ENCODE peak calls at places on chromosomes 1 and 21, in six cellular contexts. W is heart left ventricle, B is psoas muscle, J is A549, C is IMR-90, P is fibroblast of lung. G is an unnamed sample.

GRCh38 chr1:109630081-109630880 is 10.6 kb downstream of the AMPD2 start:
- DNase-seq in W (no peak), J (no peak), P (no peak), C (no peak), B (no peak), G (peak; percentile 32)

GRCh38 chr1:152044386-152044785 is 7.6 kb upstream of the S100A11 start:
- DNase-seq in B (no peak), J (no peak), C (no peak), W (no peak), P (no peak), G (no peak)

GRCh38 chr21:23008803-23009202 is 2010.6 kb downstream of the NCAM2 start:
- DNase-seq in J (no peak), C (no peak), W (no peak), P (no peak), B (no peak), G (no peak)

GRCh38 chr21:45146801-45147200 is 72.4 kb downstream of the ADARB1 start:
- DNase-seq in B (no peak), W (no peak), P (no peak), C (no peak), J (no peak), G (no peak)

GRCh38 chr1:154593390-154593789 is 14.6 kb downstream of the ADAR start:
- DNase-seq in C (no peak), J (no peak), P (no peak), W (no peak), B (no peak), G (no peak)

GRCh38 chr1:22808846-22809501 is 98.3 kb downstream of the EPHB2 start:
- DNase-seq in B (peak; percentile 71), P (peak; percentile 93), J (no peak), W (peak; percentile 75), C (peak; percentile 87), G (no peak)

GRCh38 chr1:151315565-151316235 is 11.5 kb downstream of the PI4KB start:
- DNase-seq in W (peak; percentile 35), C (no peak), P (no peak), J (no peak), B (no peak), G (no peak)

GRCh38 chr1:154519661-154520060 is 17.4 kb upstream of the SHE start:
- DNase-seq in W (no peak), J (no peak), C (no peak), B (peak; percentile 48), P (no peak), G (no peak)

GRCh38 chr1:50975436-50975835 is 5.4 kb downstream of the CDKN2C start:
- DNase-seq in W (no peak), J (no peak), C (no peak), B (no peak), P (no peak), G (no peak)

GRCh38 chr1:92736395-92736794 is 48.5 kb downstream of the EVI5 start:
- DNase-seq in P (peak; percentile 19), C (peak; percentile 15), B (no peak), W (no peak), J (no peak), G (no peak)

GRCh38 chr1:7579016-7579415 is 192.1 kb upstream of the VAMP3 start:
- DNase-seq in W (peak; percentile 17), P (no peak), C (no peak), J (no peak), B (peak; percentile 12), G (no peak)

GRCh38 chr1:237050185-237050584 is 8.2 kb downstream of the RYR2 start:
- DNase-seq in W (no peak), B (no peak), J (no peak), C (no peak), P (no peak), G (no peak)

GRCh38 chr1:85615536-85615935 is 35.0 kb downstream of the CCN1 start:
- DNase-seq in C (no peak), J (no peak), B (no peak), P (peak; percentile 27), W (no peak), G (no peak)

GRCh38 chr1:240611619-240612490 is at the start of gene GREM2:
- DNase-seq in J (peak; percentile 31), W (peak; percentile 21), B (peak; percentile 56), P (peak; percentile 84), C (peak; percentile 95), G (peak; percentile 15)

GRCh38 chr1:119773711-119774241 is 5.1 kb upstream of the HMGCS2 start:
- DNase-seq in J (no peak), B (no peak), P (peak; percentile 86), C (peak; percentile 52), W (no peak), G (no peak)

GRCh38 chr1:42923367-42924248 is 35.1 kb downstream of the SLC2A1 start:
- DNase-seq in J (no peak), W (no peak), B (no peak), P (no peak), C (no peak), G (no peak)

GRCh38 chr1:199182151-199182843 is 543.5 kb downstream of the PTPRC start:
- DNase-seq in P (no peak), C (peak; percentile 13), B (no peak), W (no peak), J (no peak), G (no peak)

GRCh38 chr1:118563969-118564951 is 379.2 kb upstream of the SPAG17 start:
- DNase-seq in C (no peak), J (no peak), P (no peak), B (no peak), W (no peak), G (no peak)

GRCh38 chr1:35931424-35932157 is 686 bp downstream of the AGO3 start:
- DNase-seq in B (peak; percentile 64), W (peak; percentile 37), J (no peak), P (no peak), C (peak; percentile 5), G (no peak)

GRCh38 chr21:34074283-34075098 is 1.1 kb downstream of the MRPS6 start:
- DNase-seq in B (no peak), P (peak; percentile 27), C (no peak), W (no peak), J (no peak), G (peak; percentile 7)

GRCh38 chr1:221620437-221621384 is 121.2 kb downstream of the DUSP10 start:
- DNase-seq in J (no peak), B (no peak), W (no peak), C (peak; percentile 23), P (peak; percentile 41), G (no peak)

GRCh38 chr1:176693697-176694329 is 230.8 kb downstream of the PAPPA2 start:
- DNase-seq in J (no peak), W (no peak), B (no peak), P (peak; percentile 67), C (peak; percentile 6), G (no peak)

DNA sequence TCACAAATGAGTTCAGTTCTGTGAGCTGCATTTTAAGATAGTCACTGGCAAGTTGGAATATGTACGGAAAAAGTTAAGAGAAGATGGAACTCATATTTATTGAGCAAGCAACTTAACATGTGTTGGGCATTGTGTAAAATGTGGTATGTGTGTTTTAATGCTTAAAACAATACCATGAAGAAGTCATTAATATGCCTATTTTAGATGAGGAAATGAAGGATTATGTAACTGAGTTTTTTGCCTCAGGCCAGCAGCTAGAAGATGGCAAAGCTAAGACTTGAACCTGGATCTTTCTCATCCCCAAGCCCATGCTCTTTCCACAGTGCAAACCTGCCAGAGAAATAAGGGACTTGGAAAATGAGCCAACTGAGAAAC is 48.9 kb downstream of the SPATA46 start:
- DNase-seq in P (no peak), J (no peak), B (no peak), W (no peak), C (no peak), G (no peak)
- TF ChIP-seq CTCF in P (no peak), J (no peak), B (no peak), W (no peak), C (no peak), G (no peak)

DNA sequence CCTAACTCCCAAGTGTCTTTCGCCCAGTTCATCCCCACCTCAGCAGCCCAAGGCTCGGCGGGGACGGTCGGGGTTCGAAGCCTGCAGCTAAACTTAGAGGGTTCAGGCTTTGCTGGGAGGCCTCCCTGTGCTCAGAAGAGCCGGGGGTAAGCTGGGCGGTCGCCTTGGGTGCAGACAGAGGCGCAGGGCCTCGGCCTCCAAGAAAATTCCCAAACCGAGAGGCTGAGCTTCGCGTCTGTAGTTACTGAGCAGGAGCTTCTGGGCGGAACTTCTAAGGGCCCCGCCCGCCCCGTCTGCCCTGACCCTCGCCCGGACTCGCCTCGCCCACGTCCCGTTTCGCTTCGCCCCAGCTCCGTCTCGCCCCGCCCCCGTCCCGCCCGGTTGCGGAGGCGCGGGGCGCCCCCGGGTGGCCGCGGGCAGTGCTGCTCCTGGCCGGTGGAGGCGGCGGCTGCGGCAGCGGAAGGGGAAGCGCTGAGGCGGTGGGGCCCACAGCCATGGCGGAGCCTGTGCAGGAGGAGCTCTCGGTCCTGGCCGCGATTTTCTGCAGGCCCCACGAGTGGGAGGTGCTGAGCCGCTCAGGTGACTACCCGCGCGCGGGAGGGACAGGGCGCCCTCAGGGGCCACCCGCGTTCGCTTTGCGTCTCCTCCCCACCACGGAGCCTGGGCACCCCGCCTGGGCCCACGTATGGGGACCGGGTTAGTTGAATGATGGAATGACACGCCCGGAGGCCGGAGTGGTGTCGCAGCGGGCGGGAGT is at the start of gene RWDD3:
- DNase-seq in J (peak; percentile 65), C (peak; percentile 82), B (peak; percentile 97), P (peak; percentile 88), W (peak; percentile 97), G (peak; percentile 86)
- H3K27ac ChIP-seq in J (peak within 1 kb of the TSS; percentile 92), C (peak within 1 kb of the TSS; percentile 85), B (peak within 1 kb of the TSS; percentile 88), P (peak within 1 kb of the TSS; percentile 77), W (peak within 1 kb of the TSS; percentile 93), G (peak within 1 kb of the TSS; percentile 33)

GRCh38 chr1:54800899-54801759 is at the start of gene TTC22:
- DNase-seq in P (no peak), C (no peak), W (no peak), B (peak; percentile 65), J (no peak), G (peak; percentile 43)
- TF ChIP-seq CTCF in P (peak; percentile 13), C (no peak), W (peak; percentile 30), B (no peak), J (no peak), G (peak; percentile 84)

DNA sequence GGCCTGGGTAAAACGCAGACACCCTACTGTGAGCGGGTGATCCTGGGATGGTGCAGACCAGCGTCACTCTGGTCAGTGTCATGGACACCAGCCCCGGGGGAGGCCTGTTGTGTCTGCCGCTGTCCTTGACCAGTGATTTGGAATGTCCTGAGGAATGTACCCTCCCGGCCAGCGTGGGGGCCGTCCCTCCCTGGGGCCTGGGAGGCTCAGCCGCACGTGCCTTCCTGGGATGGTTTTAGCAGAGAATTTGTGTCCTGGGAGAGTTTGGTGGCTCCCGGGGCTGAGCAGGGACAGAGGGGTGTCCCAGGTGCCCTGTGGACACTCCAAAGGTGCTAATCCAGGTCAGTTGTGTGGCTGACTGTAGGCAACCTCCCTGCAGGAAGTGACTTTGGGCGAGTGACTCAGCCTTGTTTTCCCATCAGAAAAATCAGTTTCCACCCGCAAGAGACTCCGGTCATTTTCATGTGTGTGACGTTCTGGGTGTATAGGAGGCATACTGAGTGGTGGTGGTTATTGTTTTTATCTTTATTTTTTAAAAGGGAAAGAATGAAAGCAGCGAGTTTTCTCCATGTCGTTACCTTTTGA is 6.3 kb downstream of the ARHGEF16 start:
- DNase-seq in C (no peak), P (no peak), W (peak; percentile 48), B (peak; percentile 55), J (no peak), G (no peak)
- H3K27ac ChIP-seq in C (no peak overlapping the region), P (no peak overlapping the region), W (no peak overlapping the region), B (peak overlapping the region; percentile 64), J (no peak overlapping the region), G (no peak overlapping the region)

G was measured in CD4-positive, alpha-beta T cell.